ENCODE peak calls at places on chromosomes 7 and 10, in five cellular contexts. W is SJSA1, Y is NCI-H1436, T is substantia nigra, B is SW 1271. F is an unnamed sample.

GRCh38 chr7:16918288-16918895 is 36.6 kb upstream of the AGR3 start:
- DNase-seq in B (no peak), T (no peak), W (peak), Y (peak), F (peak)

GRCh38 chr10:67487906-67488619 is 207.9 kb downstream of the CTNNA3 start:
- DNase-seq in T (no peak), Y (no peak), W (no peak), B (no peak), F (no peak)

GRCh38 chr7:149239345-149240143 is at the start of gene ZNF212:
- DNase-seq in T (peak), W (peak), B (peak), Y (peak), F (peak)

GRCh38 chr10:114002422-114002821 is 41.2 kb upstream of the ADRB1 start:
- DNase-seq in T (no peak), W (no peak), B (no peak), Y (no peak), F (no peak)

GRCh38 chr7:51102828-51103227 is 213.8 kb downstream of the COBL start:
- DNase-seq in B (no peak), Y (no peak), T (no peak), W (no peak), F (no peak)

GRCh38 chr7:100861616-100861985 is 5.6 kb upstream of the TRIP6 start:
- DNase-seq in W (no peak), T (no peak), Y (no peak), B (no peak), F (no peak)

GRCh38 chr10:124465003-124465776 is 3.6 kb downstream of the LHPP start:
- DNase-seq in B (no peak), T (no peak), W (no peak), Y (no peak), F (no peak)

GRCh38 chr10:121183241-121183640 is 332.1 kb downstream of the WDR11 start:
- DNase-seq in T (no peak), Y (no peak), B (no peak), W (no peak), F (no peak)

GRCh38 chr7:131689662-131690234 is 133.3 kb upstream of the PODXL start:
- DNase-seq in Y (no peak), B (no peak), T (no peak), W (no peak), F (no peak)

GRCh38 chr7:106589495-106589879 is 71.5 kb downstream of the CCDC71L start:
- DNase-seq in Y (no peak), T (no peak), W (no peak), B (no peak), F (no peak)

GRCh38 chr7:140639366-140640053 is 1.1 kb downstream of the DENND2A start:
- DNase-seq in T (no peak), W (peak), B (no peak), Y (no peak), F (no peak)

GRCh38 chr7:48078470-48078869 is 10.6 kb upstream of the UPP1 start:
- DNase-seq in Y (no peak), W (no peak), T (no peak), B (no peak), F (no peak)

GRCh38 chr7:37409456-37409855 is 39.2 kb downstream of the ELMO1 start:
- DNase-seq in T (no peak), B (no peak), W (no peak), Y (no peak), F (no peak)

GRCh38 chr7:14233026-14233897 is 243.8 kb upstream of the ETV1 start:
- DNase-seq in W (no peak), Y (peak), T (no peak), B (no peak), F (no peak)

GRCh38 chr7:101688183-101688831 is 59.2 kb upstream of the MYL10 start:
- DNase-seq in Y (peak), W (peak), T (peak), B (no peak), F (peak)

GRCh38 chr7:157004050-157004838 is 6.2 kb downstream of the MNX1 start:
- DNase-seq in Y (no peak), B (no peak), W (no peak), T (no peak), F (no peak)

GRCh38 chr7:29189743-29190201 is 4.8 kb upstream of the CHN2 start:
- DNase-seq in W (peak), B (peak), T (peak), Y (peak), F (peak)

GRCh38 chr10:111446966-111447365 is 370.1 kb downstream of the ADRA2A start:
- DNase-seq in W (no peak), B (no peak), T (no peak), Y (no peak), F (no peak)

GRCh38 chr7:144398911-144399310 is 4.6 kb downstream of the NOBOX start:
- DNase-seq in W (no peak), T (no peak), Y (no peak), B (no peak), F (no peak)

GRCh38 chr7:148021507-148022045 is 569.0 kb upstream of the C7orf33 start:
- DNase-seq in T (no peak), Y (no peak), W (no peak), B (no peak), F (no peak)

GRCh38 chr7:1720325-1720724 is 50.2 kb downstream of the ELFN1 start:
- DNase-seq in W (no peak), T (no peak), B (no peak), Y (peak), F (no peak)

GRCh38 chr7:87448427-87448826 is 27.1 kb downstream of the ABCB4 start:
- DNase-seq in B (no peak), Y (peak), W (no peak), T (no peak), F (no peak)

GRCh38 chr10:103592186-103593021 is 98.9 kb downstream of the NEURL1 start:
- DNase-seq in B (no peak), T (peak), W (peak), Y (peak), F (peak)

GRCh38 chr10:37712489-37713131 is 144.8 kb downstream of the ZNF248 start:
- DNase-seq in B (no peak), W (no peak), T (no peak), Y (no peak), F (no peak)

F was measured in midbrain.